ENCODE peak calls at places on chromosomes 2 and 18, in four cellular contexts. I is GM12878, R is K562, V is HepG2. S is an unnamed sample.

GRCh38 chr2:46329340-46329739 is 32.1 kb downstream of the EPAS1 start:
- DNase-seq in I (no peak), R (no peak), V (no peak), S (no peak)

GRCh38 chr2:27973592-27973991 is 83.1 kb downstream of the BABAM2 start:
- DNase-seq in I (no peak), R (no peak), V (no peak), S (no peak)

GRCh38 chr18:43236921-43237320 is 40.4 kb downstream of the SYT4 start:
- DNase-seq in I (no peak), R (no peak), V (no peak), S (no peak)

GRCh38 chr2:180991820-180992219 is 11.4 kb downstream of the UBE2E3 start:
- DNase-seq in I (no peak), R (no peak), V (no peak), S (no peak)

GRCh38 chr2:230784840-230785239 is 72.2 kb downstream of the CAB39 start:
- DNase-seq in I (no peak), R (no peak), V (no peak), S (no peak)

GRCh38 chr2:88857274-88857741 is 165.8 kb downstream of the RPIA start:
- DNase-seq in I (no peak), R (no peak), V (peak; percentile 31), S (no peak)

GRCh38 chr2:169469952-169470572 is 9.2 kb upstream of the BBS5 start:
- DNase-seq in I (no peak), R (no peak), V (no peak), S (no peak)

GRCh38 chr2:190408538-190409271 is 550 bp downstream of the MFSD6 start:
- DNase-seq in I (no peak), R (peak; percentile 53), V (no peak), S (peak; percentile 45)

GRCh38 chr2:217834057-217834620 is 168.7 kb downstream of the TNS1 start:
- DNase-seq in I (no peak), R (no peak), V (no peak), S (no peak)

GRCh38 chr2:219570194-219570923 is 980 bp downstream of the OBSL1 start:
- DNase-seq in I (no peak), R (peak; percentile 41), V (no peak), S (peak; percentile 53)

GRCh38 chr18:79353238-79353637 is 42.5 kb upstream of the NFATC1 start:
- DNase-seq in I (no peak), R (no peak), V (peak; percentile 10), S (peak; percentile 18)

GRCh38 chr18:23966909-23967308 is 47.6 kb upstream of the TTC39C start:
- DNase-seq in I (no peak), R (no peak), V (no peak), S (no peak)

GRCh38 chr2:145007673-145008263 is 487.8 kb upstream of the ZEB2 start:
- DNase-seq in I (no peak), R (no peak), V (no peak), S (no peak)
- TF ChIP-seq FOXM1 in I (no peak), R (no peak), V (no peak), S (no peak)

GRCh38 chr2:37000273-37000780 is 34.0 kb upstream of the STRN start:
- DNase-seq in I (no peak), R (no peak), V (no peak), S (no peak)
- TF ChIP-seq BHLHE40 in I (no peak), R (no peak), V (no peak), S (no peak)

DNA sequence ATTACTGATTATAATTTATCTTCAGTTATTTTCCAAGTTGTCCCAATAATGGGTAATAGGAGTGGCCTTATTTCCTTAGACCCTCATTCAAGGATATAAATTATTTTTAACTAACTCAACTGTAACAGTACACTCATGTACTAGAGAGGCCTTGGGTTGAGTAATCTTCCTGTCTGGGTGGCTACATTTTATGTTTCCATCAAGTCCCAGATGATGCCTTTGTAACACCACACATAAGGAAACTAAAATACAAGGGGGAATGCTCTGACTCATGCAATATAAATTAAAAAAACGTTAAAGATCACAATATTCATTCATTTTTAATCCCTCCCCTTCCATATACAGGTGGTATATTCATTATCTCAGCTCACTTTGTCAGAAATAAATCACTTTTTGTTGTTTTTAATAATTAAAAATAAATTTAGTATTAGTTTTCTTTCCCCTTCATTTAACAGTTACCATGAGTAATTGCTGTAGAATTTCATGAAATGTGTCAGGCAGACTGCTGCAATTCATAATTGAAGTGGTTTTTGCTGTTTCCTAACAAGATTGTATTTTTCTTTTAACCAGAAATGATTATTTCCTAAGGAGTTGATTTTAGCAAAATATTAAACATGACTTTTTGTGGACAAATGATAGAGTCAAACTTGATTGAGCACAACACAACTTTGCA is 1403.6 kb downstream of the SUCLG1 start:
- DNase-seq in I (no peak), R (no peak), V (no peak), S (no peak)
- TF ChIP-seq FOXM1 in I (no peak), R (no peak), V (no peak), S (no peak)

DNA sequence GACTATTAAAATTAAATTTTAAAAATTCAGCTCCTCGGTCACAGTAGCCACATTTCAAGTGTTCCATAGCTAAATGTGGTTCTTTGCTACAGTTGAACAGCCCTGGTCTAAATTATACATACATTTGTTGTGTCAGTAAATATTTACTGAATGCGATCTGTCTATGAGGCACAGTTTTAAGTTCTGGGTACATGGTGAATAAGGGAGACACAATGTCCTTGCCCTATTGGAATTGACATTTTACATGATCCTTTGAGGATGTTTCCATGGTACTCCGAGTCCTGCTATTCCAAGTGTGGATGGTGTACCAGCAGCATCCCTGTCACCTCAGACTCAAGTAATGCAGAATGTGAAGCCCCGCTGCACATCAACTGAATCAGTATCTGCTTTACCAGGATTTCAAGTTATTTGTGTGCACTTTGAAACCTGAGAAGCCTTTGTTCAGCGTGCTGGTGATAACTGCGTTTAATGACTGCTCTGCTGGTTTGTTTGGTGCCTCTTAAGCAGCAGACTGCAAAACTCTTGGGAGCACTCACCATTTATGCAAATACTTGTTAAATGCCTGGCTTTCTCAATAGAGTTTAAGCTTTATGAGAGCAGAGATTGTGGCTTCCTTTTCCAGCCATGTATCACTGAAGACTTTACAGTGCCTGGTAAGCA is 1.5 kb downstream of the GALNT1 start:
- DNase-seq in I (no peak), R (no peak), V (peak; percentile 55), S (peak; percentile 68)
- TF ChIP-seq BHLHE40 in I (no peak), R (no peak), V (no peak), S (no peak)

GRCh38 chr18:34592961-34593382 is 117.1 kb upstream of the DTNA start:
- DNase-seq in I (no peak), R (no peak), V (no peak), S (no peak)
- TF ChIP-seq FOXM1 in I (no peak), R (no peak), V (no peak), S (no peak)

GRCh38 chr2:26887142-26887541 is 39.2 kb downstream of the DPYSL5 start:
- DNase-seq in I (no peak), R (no peak), V (no peak), S (no peak)
- TF ChIP-seq BHLHE40 in I (no peak), R (no peak), V (no peak), S (no peak)

GRCh38 chr2:102301867-102302362 is 9.4 kb upstream of the IL1RL1 start:
- DNase-seq in I (peak; percentile 47), R (no peak), V (no peak), S (peak; percentile 22)
- TF ChIP-seq FOXM1 in I (peak; percentile 62), R (no peak), V (no peak), S (no peak)

GRCh38 chr2:141906673-141907072 is 224.1 kb downstream of the LRP1B start:
- DNase-seq in I (no peak), R (no peak), V (no peak), S (no peak)

GRCh38 chr2:141899740-141900139 is 231.1 kb downstream of the LRP1B start:
- DNase-seq in I (no peak), R (no peak), V (no peak), S (peak; percentile 6)

GRCh38 chr2:141900826-141901225 is 230.0 kb downstream of the LRP1B start:
- DNase-seq in I (no peak), R (no peak), V (no peak), S (no peak)
- TF ChIP-seq BHLHE40 in I (no peak), R (no peak), V (no peak), S (no peak)

GRCh38 chr2:152155209-152155608 is 20.4 kb downstream of the STAM2 start:
- DNase-seq in I (no peak), R (no peak), V (peak; percentile 58), S (no peak)
- TF ChIP-seq FOXM1 in I (no peak), R (no peak), V (no peak), S (no peak)

GRCh38 chr2:120231564-120231973 is 8.4 kb upstream of the TMEM185B start:
- DNase-seq in I (no peak), R (no peak), V (no peak), S (no peak)

GRCh38 chr2:120233292-120233691 is 10.1 kb upstream of the TMEM185B start:
- DNase-seq in I (no peak), R (no peak), V (no peak), S (no peak)

GRCh38 chr2:120230515-120231471 is 7.6 kb upstream of the TMEM185B start:
- DNase-seq in I (no peak), R (no peak), V (no peak), S (no peak)

GRCh38 chr2:120229341-120229740 is 6.1 kb upstream of the TMEM185B start:
- DNase-seq in I (no peak), R (no peak), V (no peak), S (no peak)

GRCh38 chr2:120231974-120232635 is 8.9 kb upstream of the TMEM185B start:
- DNase-seq in I (peak; percentile 86), R (no peak), V (no peak), S (no peak)
- TF ChIP-seq BHLHE40 in I (peak; percentile 55), R (no peak), V (no peak), S (no peak)